ENCODE peak calls at places on chromosomes 13 and 19, in four cellular contexts. T, F, X and G are unnamed samples.

GRCh38 chr19:46412034-46412982 is 1.1 kb downstream of the CCDC8 start:
- DNase-seq in X (no peak), T (no peak), F (no peak), G (no peak)

GRCh38 chr19:40609561-40610395 is 8.6 kb downstream of the LTBP4 start:
- DNase-seq in F (peak; percentile 97), X (peak; percentile 58), T (peak; percentile 89), G (no peak)

GRCh38 chr13:76016799-76017198 is 380.7 kb downstream of the LMO7 start:
- DNase-seq in F (no peak), T (no peak), X (no peak), G (no peak)

GRCh38 chr19:50022823-50023222 is 2.3 kb downstream of the VRK3 start:
- DNase-seq in F (no peak), X (no peak), T (no peak), G (no peak)

GRCh38 chr19:54882758-54883157 is 8.7 kb downstream of the FCAR start:
- DNase-seq in F (no peak), T (no peak), X (no peak), G (no peak)

GRCh38 chr13:110876592-110876991 is 38.3 kb downstream of the ANKRD10 start:
- DNase-seq in X (no peak), T (no peak), F (no peak), G (no peak)

GRCh38 chr19:46361915-46362314 is 15.0 kb downstream of the PPP5C start:
- DNase-seq in X (no peak), T (no peak), F (no peak), G (no peak)

GRCh38 chr19:55441692-55442321 is 1.3 kb downstream of the SHISA7 start:
- DNase-seq in F (no peak), X (peak; percentile 53), T (no peak), G (no peak)